ENCODE peak calls at places on chromosomes 13 and 19, in four cellular contexts. S is aorta, V is BJ, W is esophagus squamous epithelium. G is an unnamed sample.

GRCh38 chr13:106373989-106374572 is 161.4 kb downstream of the EFNB2 start:
- DNase-seq in S (no peak), V (no peak), W (no peak), G (no peak)

GRCh38 chr13:23715762-23716235 is 145.6 kb downstream of the TNFRSF19 start:
- DNase-seq in S (no peak), V (no peak), W (no peak), G (no peak)

GRCh38 chr19:35106898-35107540 is 8.6 kb upstream of the FXYD3 start:
- DNase-seq in S (no peak), V (no peak), W (no peak), G (peak)

GRCh38 chr19:50893047-50893737 is 18.0 kb downstream of the KLK4 start:
- DNase-seq in S (no peak), V (no peak), W (no peak), G (no peak)

GRCh38 chr19:10226376-10227214 is 4.5 kb downstream of the S1PR2 start:
- DNase-seq in S (peak), V (peak), W (no peak), G (no peak)

GRCh38 chr13:41465215-41465907 is 8.0 kb downstream of the RGCC start:
- DNase-seq in S (peak), V (peak), W (peak), G (no peak)

GRCh38 chr13:19572280-19572679 is 10.9 kb upstream of the TPTE2 start:
- DNase-seq in S (no peak), V (no peak), W (no peak), G (no peak)

GRCh38 chr19:42290523-42291436 is 11.2 kb upstream of the PRR19 start:
- DNase-seq in S (peak), V (no peak), W (no peak), G (no peak)

GRCh38 chr19:47786566-47786965 is 8.1 kb downstream of the SELENOW start:
- DNase-seq in S (no peak), V (no peak), W (no peak), G (no peak)

GRCh38 chr19:54164369-54165068 is 5.0 kb upstream of the LENG1 start:
- DNase-seq in S (peak), V (no peak), W (no peak), G (peak)

GRCh38 chr19:13012690-13013608 is 17.7 kb downstream of the NFIX start:
- DNase-seq in S (peak), V (no peak), W (no peak), G (no peak)

GRCh38 chr13:54799621-54800226 is 1771.1 kb downstream of the OLFM4 start:
- DNase-seq in S (peak), V (no peak), W (no peak), G (no peak)

GRCh38 chr19:41299755-41300089 is 10.2 kb upstream of the CCDC97 start:
- DNase-seq in S (peak), V (no peak), W (no peak), G (no peak)

GRCh38 chr19:49655570-49656455 is 9.8 kb downstream of the IRF3 start:
- DNase-seq in S (no peak), V (no peak), W (no peak), G (no peak)

GRCh38 chr19:49387936-49388372 is at the start of gene KASH5:
- DNase-seq in S (peak), V (no peak), W (peak), G (no peak)

GRCh38 chr13:106588367-106588766 is 20.4 kb upstream of the ARGLU1 start:
- DNase-seq in S (no peak), V (no peak), W (no peak), G (no peak)

GRCh38 chr19:38210458-38210987 is 13.5 kb downstream of the DPF1 start:
- DNase-seq in S (peak), V (no peak), W (no peak), G (no peak)

GRCh38 chr13:112990783-112991182 is 21.8 kb downstream of the MCF2L start:
- DNase-seq in S (no peak), V (no peak), W (no peak), G (no peak)

GRCh38 chr13:114200673-114201005 is 21.6 kb downstream of the CFAP97D2 start:
- DNase-seq in S (no peak), V (no peak), W (no peak), G (no peak)

GRCh38 chr13:24149306-24150032 is 11.1 kb upstream of the SPATA13 start:
- DNase-seq in S (no peak), V (no peak), W (no peak), G (no peak)

GRCh38 chr13:98476538-98476966 is 100.4 kb downstream of the STK24 start:
- DNase-seq in S (peak), V (peak), W (no peak), G (no peak)
- H3K4me3 ChIP-seq in S (no peak), V (no peak), W (no peak), G (no peak)

GRCh38 chr19:46783670-46784069 is 4.7 kb downstream of the SLC1A5 start:
- DNase-seq in S (no peak), V (no peak), W (no peak), G (peak)

GRCh38 chr19:46786236-46787039 is 2.0 kb downstream of the SLC1A5 start:
- DNase-seq in S (peak), V (peak), W (no peak), G (peak)

GRCh38 chr19:46784262-46785053 is 3.9 kb downstream of the SLC1A5 start:
- DNase-seq in S (peak), V (peak), W (no peak), G (peak)

GRCh38 chr19:46785980-46786235 is 2.5 kb downstream of the SLC1A5 start:
- DNase-seq in S (no peak), V (no peak), W (no peak), G (no peak)

GRCh38 chr19:46785054-46785979 is 3.1 kb downstream of the SLC1A5 start:
- DNase-seq in S (no peak), V (no peak), W (no peak), G (no peak)
- H3K4me3 ChIP-seq in S (no peak), V (peak), W (peak), G (peak)

GRCh38 chr13:32905063-32905863 is 111.0 kb upstream of the KL start:
- DNase-seq in S (no peak), V (no peak), W (no peak), G (no peak)
- H3K4me3 ChIP-seq in S (no peak), V (no peak), W (no peak), G (no peak)

GRCh38 chr19:14110650-14111049 is 6.9 kb downstream of the PRKACA start:
- DNase-seq in S (no peak), V (no peak), W (no peak), G (no peak)

GRCh38 chr19:14112809-14113385 is 4.7 kb downstream of the PRKACA start:
- DNase-seq in S (peak), V (no peak), W (no peak), G (no peak)

GRCh38 chr19:14113762-14114414 is 3.7 kb downstream of the PRKACA start:
- DNase-seq in S (peak), V (no peak), W (no peak), G (peak)

GRCh38 chr19:14111486-14111885 is 6.1 kb downstream of the PRKACA start:
- DNase-seq in S (no peak), V (no peak), W (no peak), G (no peak)

GRCh38 chr19:14112051-14112808 is 5.3 kb downstream of the PRKACA start:
- DNase-seq in S (peak), V (no peak), W (no peak), G (no peak)
- H3K4me3 ChIP-seq in S (no peak), V (no peak), W (peak), G (no peak)

DNA sequence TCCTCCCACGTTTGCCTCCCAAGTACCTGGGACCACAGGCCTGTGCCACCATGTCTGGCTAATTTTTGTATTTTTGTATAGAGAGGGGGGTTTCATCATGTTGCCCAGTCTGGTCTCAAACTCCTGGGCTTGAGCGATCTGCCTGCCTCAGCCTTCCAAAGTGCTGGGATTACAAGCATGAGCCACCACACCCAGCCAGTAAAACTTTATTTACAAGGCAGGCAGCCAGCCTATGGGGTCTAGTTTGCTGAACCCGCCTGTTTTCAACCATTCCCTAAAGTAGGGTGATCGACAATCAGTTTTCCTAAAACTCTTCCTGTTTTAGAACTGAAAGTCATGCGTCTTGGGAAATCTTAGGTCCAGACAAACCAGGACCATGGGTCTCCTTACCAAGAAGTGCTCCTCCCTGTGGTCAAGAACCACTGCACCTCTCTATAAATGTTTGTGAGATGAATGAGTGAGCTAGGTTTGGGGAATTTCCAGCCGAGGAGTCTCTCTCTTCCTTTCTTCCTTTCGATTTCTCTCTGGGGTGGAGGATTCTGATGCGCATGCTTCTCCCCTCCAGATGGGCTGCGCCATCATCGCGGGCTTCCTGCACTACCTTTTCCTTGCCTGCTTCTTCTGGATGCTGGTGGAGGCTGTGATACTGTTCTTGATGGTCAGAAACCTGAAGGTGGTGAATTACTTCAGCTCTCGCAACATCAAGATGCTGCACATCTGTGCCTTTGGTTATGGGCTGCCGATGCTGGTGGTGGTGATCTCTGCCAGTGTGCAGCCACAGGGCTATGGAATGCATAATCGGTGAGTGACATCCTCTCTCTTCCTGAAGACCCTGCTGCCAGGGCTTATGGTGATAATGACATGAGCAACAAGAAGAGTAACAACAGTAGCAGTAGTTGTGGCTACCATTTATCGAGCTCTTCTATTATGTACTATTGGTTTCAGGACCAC is 38.7 kb downstream of the ADGRE1 start:
- DNase-seq in S (no peak), V (no peak), W (no peak), G (no peak)
- H3K4me3 ChIP-seq in S (no peak), V (no peak), W (no peak), G (no peak)

GRCh38 chr19:3932931-3933810 is at the start of gene NMRK2:
- DNase-seq in S (no peak), V (no peak), W (no peak), G (no peak)
- H3K4me3 ChIP-seq in S (no peak), V (no peak), W (no peak), G (no peak)

GRCh38 chr19:17848598-17849292 is 963 bp upstream of the JAK3 start:
- DNase-seq in S (no peak), V (no peak), W (no peak), G (no peak)
- H3K4me3 ChIP-seq in S (no peak), V (no peak), W (no peak), G (no peak)

GRCh38 chr19:821976-822773 is 420 bp upstream of the PLPPR3 start:
- DNase-seq in S (no peak), V (no peak), W (no peak), G (no peak)
- H3K4me3 ChIP-seq in S (no peak), V (peak), W (no peak), G (peak)

GRCh38 chr19:1154731-1155351 is 19.2 kb downstream of the SBNO2 start:
- DNase-seq in S (peak), V (peak), W (no peak), G (no peak)
- H3K4me3 ChIP-seq in S (no peak), V (peak), W (peak), G (no peak)